ENCODE peak calls at places on chromosomes 5 and 9, in seven cellular contexts. Q, J, F, Z, L, M and G are unnamed samples.

GRCh38 chr5:142376001-142376400 is 51.2 kb upstream of the SPRY4 start:
- DNase-seq in J (no peak), F (no peak), L (no peak), M (no peak), Q (no peak), Z (no peak), G (no peak)

GRCh38 chr5:178207917-178208280 is 3.6 kb downstream of the HNRNPAB start:
- DNase-seq in M (peak), J (no peak), Q (no peak), F (no peak), Z (no peak), L (no peak), G (no peak)

GRCh38 chr9:109274768-109275596 is 45.9 kb downstream of the EPB41L4B start:
- DNase-seq in M (no peak), J (no peak), Z (no peak), F (no peak), Q (no peak), L (no peak), G (no peak)

GRCh38 chr5:147093138-147093537 is 141.7 kb upstream of the STK32A start:
- DNase-seq in J (no peak), L (no peak), Q (no peak), M (no peak), F (no peak), Z (no peak), G (peak)

GRCh38 chr5:125042243-125042887 is 295.9 kb upstream of the ZNF608 start:
- DNase-seq in Z (no peak), M (no peak), J (no peak), F (no peak), L (no peak), Q (no peak), G (no peak)

GRCh38 chr9:111648066-111648465 is 13.3 kb upstream of the GNG10 start:
- DNase-seq in M (no peak), Z (no peak), J (no peak), Q (no peak), F (no peak), L (no peak), G (no peak)

GRCh38 chr9:101977614-101978210 is 239.3 kb upstream of the GRIN3A start:
- DNase-seq in J (no peak), M (no peak), F (no peak), L (no peak), Q (no peak), Z (no peak), G (peak)

GRCh38 chr5:71782771-71783770 is 64.0 kb downstream of the CARTPT start:
- DNase-seq in F (peak), Q (peak), M (peak), L (peak), Z (peak), J (peak), G (peak)

GRCh38 chr9:100466828-100467220 is 6.1 kb upstream of the TMEFF1 start:
- DNase-seq in Q (no peak), Z (no peak), M (no peak), J (no peak), L (no peak), F (no peak), G (no peak)

GRCh38 chr9:97632406-97632991 is 669 bp downstream of the TSTD2 start:
- DNase-seq in L (peak), Q (no peak), F (peak), J (peak), M (peak), Z (peak), G (peak)

GRCh38 chr9:114091711-114092110 is 7.4 kb downstream of the KIF12 start:
- DNase-seq in Z (no peak), M (peak), Q (no peak), L (no peak), J (no peak), F (no peak), G (no peak)

GRCh38 chr9:227882-228281 is 13.2 kb downstream of the DOCK8 start:
- DNase-seq in J (no peak), Q (no peak), F (no peak), Z (no peak), L (no peak), M (no peak), G (no peak)

GRCh38 chr5:157926171-157926671 is 67.3 kb upstream of the CLINT1 start:
- DNase-seq in Z (no peak), J (no peak), L (no peak), M (no peak), Q (no peak), F (no peak), G (no peak)

GRCh38 chr9:117080996-117081395 is 333.9 kb downstream of the ASTN2 start:
- DNase-seq in Q (no peak), Z (no peak), F (no peak), J (no peak), M (no peak), L (no peak), G (no peak)

GRCh38 chr5:107869459-107870115 is 198.8 kb upstream of the EFNA5 start:
- DNase-seq in L (no peak), J (peak), Z (no peak), Q (no peak), M (no peak), F (no peak), G (no peak)

GRCh38 chr5:17373406-17374110 is 124.5 kb upstream of the TAF11L2 start:
- DNase-seq in F (no peak), M (no peak), Z (no peak), Q (no peak), L (no peak), J (no peak), G (no peak)

GRCh38 chr5:123610665-123611406 is 98.9 kb downstream of the CSNK1G3 start:
- DNase-seq in Q (peak), L (peak), F (no peak), M (no peak), Z (no peak), J (peak), G (peak)

GRCh38 chr5:150319484-150319790 is 16.7 kb upstream of the ARSI start:
- DNase-seq in Q (no peak), L (no peak), F (no peak), M (no peak), J (no peak), Z (no peak), G (no peak)

GRCh38 chr5:88819332-88819999 is 63.5 kb downstream of the MEF2C start:
- DNase-seq in J (no peak), F (no peak), Z (no peak), L (no peak), Q (no peak), M (no peak), G (no peak)

GRCh38 chr9:100465270-100465669 is 7.7 kb upstream of the TMEFF1 start:
- DNase-seq in M (no peak), J (no peak), L (no peak), Q (no peak), F (no peak), Z (no peak), G (no peak)

GRCh38 chr5:43313854-43314457 is 744 bp upstream of the HMGCS1 start:
- DNase-seq in M (no peak), Z (no peak), Q (no peak), J (no peak), F (no peak), L (peak), G (peak)

GRCh38 chr5:107820339-107820880 is 149.7 kb upstream of the EFNA5 start:
- DNase-seq in Z (no peak), Q (no peak), F (no peak), J (no peak), M (no peak), L (no peak), G (peak)

GRCh38 chr9:72628191-72628590 is 106.8 kb downstream of the TMC1 start:
- DNase-seq in J (no peak), Q (no peak), Z (no peak), F (no peak), M (no peak), L (no peak), G (no peak)

GRCh38 chr5:83780681-83781080 is 60.0 kb upstream of the HAPLN1 start:
- DNase-seq in J (no peak), F (no peak), L (no peak), Q (no peak), Z (no peak), M (no peak), G (no peak)

GRCh38 chr9:38107811-38108304 is 38.8 kb upstream of the SHB start:
- DNase-seq in L (no peak), M (no peak), Q (no peak), Z (no peak), J (no peak), F (no peak), G (no peak)

GRCh38 chr9:79685576-79685975 is 113.8 kb downstream of the TLE4 start:
- DNase-seq in Z (no peak), J (no peak), F (no peak), L (no peak), M (no peak), Q (no peak), G (no peak)

GRCh38 chr5:175478384-175479124 is at the start of gene SFXN1:
- DNase-seq in M (peak), Q (no peak), F (peak), L (peak), J (no peak), Z (peak), G (peak)

GRCh38 chr9:98657897-98658296 is 50.8 kb downstream of the GABBR2 start:
- DNase-seq in M (no peak), F (no peak), Z (no peak), L (no peak), J (no peak), Q (no peak), G (no peak)

GRCh38 chr5:150545246-150545645 is 37.3 kb downstream of the NDST1 start:
- DNase-seq in Z (no peak), J (no peak), L (no peak), M (no peak), F (no peak), Q (no peak), G (no peak)

GRCh38 chr5:133952729-133953567 is 15.5 kb downstream of the C5orf15 start:
- DNase-seq in Q (no peak), L (peak), F (no peak), M (no peak), Z (peak), J (peak), G (no peak)

GRCh38 chr5:151082976-151083651 is 2.3 kb upstream of the TNIP1 start:
- DNase-seq in Q (no peak), L (no peak), F (peak), M (no peak), Z (peak), J (no peak), G (no peak)

GRCh38 chr9:135440620-135441019 is 39.0 kb upstream of the PPP1R26 start:
- DNase-seq in Z (no peak), M (no peak), Q (no peak), J (no peak), F (no peak), L (no peak), G (no peak)

GRCh38 chr9:33510264-33511183 is 13.5 kb upstream of the ANKRD18B start:
- DNase-seq in F (peak), M (peak), J (no peak), Z (peak), Q (no peak), L (peak), G (peak)

GRCh38 chr5:178152491-178153444 is 917 bp downstream of the NHP2 start:
- DNase-seq in J (no peak), L (no peak), Q (no peak), F (no peak), Z (no peak), M (no peak), G (no peak)

GRCh38 chr9:91412895-91413294 is 10.7 kb downstream of the NFIL3 start:
- DNase-seq in Z (no peak), L (no peak), J (no peak), F (no peak), M (no peak), Q (no peak), G (no peak)

GRCh38 chr5:343461-344401 is 22.2 kb downstream of the AHRR start:
- DNase-seq in Z (no peak), J (no peak), F (peak), Q (no peak), L (peak), M (peak), G (peak)

GRCh38 chr9:121267689-121268597 is at the start of gene GSN:
- DNase-seq in M (peak), F (peak), Z (peak), J (no peak), Q (no peak), L (peak), G (peak)

GRCh38 chr9:87862536-87863268 is 20.0 kb upstream of the SPATA31E1 start:
- DNase-seq in Q (no peak), J (peak), M (no peak), Z (no peak), L (no peak), F (no peak), G (no peak)

GRCh38 chr9:126399251-126399650 is 72.6 kb downstream of the MVB12B start:
- DNase-seq in Q (no peak), L (no peak), Z (no peak), M (no peak), F (no peak), J (no peak), G (no peak)

GRCh38 chr5:180101451-180102105 is 30.0 kb upstream of the RNF130 start:
- DNase-seq in M (peak), J (no peak), L (no peak), Q (no peak), F (peak), Z (no peak), G (no peak)

GRCh38 chr5:180105827-180106312 is 34.3 kb upstream of the RNF130 start:
- DNase-seq in Q (no peak), Z (no peak), L (no peak), F (no peak), M (no peak), J (no peak), G (no peak)

GRCh38 chr5:180102636-180103035 is 31.1 kb upstream of the RNF130 start:
- DNase-seq in J (no peak), F (no peak), L (no peak), Q (no peak), M (no peak), Z (no peak), G (no peak)

GRCh38 chr5:180103487-180103886 is 31.9 kb upstream of the RNF130 start:
- DNase-seq in Q (no peak), F (no peak), L (no peak), J (no peak), Z (no peak), M (no peak), G (no peak)

GRCh38 chr5:180104131-180104530 is 32.6 kb upstream of the RNF130 start:
- DNase-seq in Z (no peak), L (no peak), Q (no peak), F (no peak), J (no peak), M (peak), G (no peak)
- H3K27ac ChIP-seq in Z (no peak), L (no peak), Q (no peak), F (no peak), J (no peak), M (no peak), G (no peak)

DNA sequence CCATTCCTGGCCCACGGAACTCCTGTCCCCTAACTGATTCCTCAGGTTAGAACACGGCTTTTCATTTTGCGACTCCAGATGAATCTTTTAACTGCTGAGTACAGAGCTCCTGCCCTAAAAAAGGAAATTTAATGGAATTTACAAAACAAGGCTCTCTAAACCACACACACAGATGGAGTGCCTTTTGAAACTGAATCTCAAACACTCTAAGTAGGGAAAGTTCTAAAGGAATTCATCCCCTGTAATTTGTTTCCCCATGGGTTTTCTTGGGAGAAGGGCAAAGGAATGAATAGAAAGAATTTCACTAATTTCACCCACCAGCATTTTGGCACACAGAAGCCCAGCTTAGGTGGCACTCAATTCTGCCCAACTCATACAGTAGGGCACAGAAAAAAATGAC is 106.5 kb downstream of the THBS4 start:
- DNase-seq in M (no peak), Z (no peak), L (no peak), J (no peak), F (no peak), Q (no peak), G (no peak)
- H3K4me3 ChIP-seq in M (no peak), Z (no peak), L (no peak), J (no peak), F (no peak), Q (no peak), G (no peak)

GRCh38 chr9:133355881-133356357 is 368 bp downstream of the SURF1 start:
- DNase-seq in Z (no peak), F (no peak), J (no peak), Q (no peak), L (no peak), M (peak), G (peak)
- TF ChIP-seq CTCF in Z (no peak), F (peak), J (no peak), Q (no peak), L (no peak), M (peak), G (no peak)

GRCh38 chr5:139481580-139482049 is 943 bp downstream of the STING1 start:
- DNase-seq in J (no peak), F (peak), Z (no peak), M (no peak), L (peak), Q (no peak), G (peak)

GRCh38 chr5:139482050-139482889 is at the start of gene STING1:
- DNase-seq in M (peak), Z (peak), J (peak), Q (peak), L (peak), F (peak), G (peak)

GRCh38 chr5:139475865-139476651 is 5.3 kb downstream of the SMIM33 start:
- DNase-seq in F (no peak), Z (no peak), Q (no peak), L (no peak), J (no peak), M (no peak), G (no peak)

GRCh38 chr5:139486201-139486600 is 3.6 kb upstream of the STING1 start:
- DNase-seq in M (no peak), Q (no peak), F (no peak), J (no peak), L (no peak), Z (no peak), G (no peak)

DNA sequence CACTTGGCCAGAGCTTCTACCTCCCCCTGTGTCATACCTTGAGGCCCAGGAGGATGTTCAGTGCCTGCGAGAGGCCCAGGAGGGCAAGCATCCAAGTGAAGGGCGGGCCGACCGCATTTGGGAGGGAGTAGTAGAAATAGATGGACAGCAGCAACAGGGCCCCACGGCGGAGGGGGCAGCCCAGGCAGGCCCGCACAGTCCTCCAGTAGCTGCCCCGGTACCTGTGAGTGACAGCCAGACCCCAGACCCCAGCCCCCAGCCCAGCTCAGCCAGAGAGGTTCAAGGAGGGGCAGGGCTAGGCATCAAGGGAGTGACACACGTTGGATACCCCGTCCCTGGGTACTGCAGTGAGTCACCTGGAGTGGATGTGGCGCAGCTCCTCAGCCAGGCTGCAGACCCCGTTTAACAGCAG is 1.4 kb downstream of the STING1 start:
- DNase-seq in L (peak), Z (no peak), F (peak), Q (no peak), J (no peak), M (peak), G (no peak)
- H3K27ac ChIP-seq in L (peak), Z (peak), F (peak), Q (peak), J (peak), M (peak), G (peak)

DNA sequence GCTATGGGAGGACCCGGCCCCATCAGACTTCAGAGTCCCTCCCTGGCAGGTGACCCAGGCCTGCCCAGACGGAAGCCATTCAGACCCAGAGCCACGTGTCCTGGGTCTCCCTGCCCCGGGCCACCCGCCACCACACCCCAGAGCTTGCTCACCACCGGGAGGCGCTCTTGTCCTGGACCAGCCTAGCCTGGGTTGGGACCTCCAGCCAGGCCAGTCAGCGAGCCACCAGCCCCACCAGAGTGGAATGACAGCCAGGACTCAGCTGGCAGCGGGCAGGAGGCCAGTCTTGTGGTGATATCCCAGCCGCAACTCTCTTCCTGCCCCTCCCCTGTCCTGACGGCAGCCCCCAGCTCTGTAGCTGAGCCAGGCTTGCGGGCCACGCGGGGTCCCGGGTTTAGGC is 1.7 kb upstream of the PTGDS start:
- DNase-seq in Z (no peak), Q (no peak), F (peak), L (no peak), J (no peak), M (no peak), G (no peak)
- H3K4me3 ChIP-seq in Z (no peak), Q (no peak), F (peak), L (no peak), J (no peak), M (no peak), G (no peak)

DNA sequence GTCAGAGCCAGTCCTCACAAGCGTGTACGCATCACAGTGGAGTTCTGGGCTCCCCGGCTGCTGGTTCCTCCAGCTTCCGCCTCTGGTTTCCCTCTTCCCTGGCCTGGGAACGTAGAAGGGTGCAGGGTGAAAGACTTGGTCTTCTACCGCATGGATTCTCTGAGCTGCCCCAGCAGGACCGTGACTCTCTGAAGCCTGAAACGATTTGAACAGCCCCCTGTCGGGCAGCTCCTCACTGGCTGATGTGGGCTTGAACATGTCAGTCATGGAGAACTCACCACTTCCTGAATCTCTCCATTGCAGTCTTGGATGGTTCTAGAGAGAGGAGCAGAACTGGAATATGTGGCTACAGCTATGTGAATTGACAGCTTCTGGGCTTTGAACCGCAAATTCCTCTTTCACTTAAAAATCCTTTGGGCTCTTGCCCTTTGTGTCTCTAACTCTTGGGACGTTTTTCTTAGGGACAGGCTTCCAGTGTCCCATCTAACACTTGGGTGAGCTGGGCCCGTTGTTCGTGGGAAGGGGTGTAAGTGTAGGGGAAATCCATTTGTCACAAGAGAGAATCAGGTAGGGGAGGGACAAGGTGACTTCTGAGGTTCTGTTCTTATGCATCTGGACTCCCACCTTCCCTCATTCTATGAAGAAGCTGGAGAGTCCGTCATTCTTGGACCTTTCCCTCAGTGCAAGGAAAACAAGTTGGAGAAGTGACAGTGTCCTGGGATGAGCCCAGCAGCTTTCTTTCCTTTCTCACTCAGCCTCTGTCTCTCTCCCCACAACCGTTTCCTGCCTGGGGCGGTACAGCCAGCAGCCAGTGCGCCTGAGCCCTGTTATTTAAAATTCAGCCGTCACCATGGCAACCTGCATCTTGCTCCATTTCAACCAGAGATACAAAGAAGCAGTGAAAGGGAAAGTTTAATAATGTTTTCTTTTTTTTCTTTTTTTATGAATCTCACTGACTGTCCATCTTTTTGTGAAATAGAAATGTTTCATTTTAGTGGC is 84.7 kb downstream of the PTTG1 start:
- DNase-seq in M (no peak), Z (no peak), J (no peak), F (peak), Q (no peak), L (no peak), G (peak)
- TF ChIP-seq CTCF in M (no peak), Z (no peak), J (no peak), F (no peak), Q (no peak), L (no peak), G (no peak)